ENCODE peak calls at places on chromosomes 13 and 19, in six cellular contexts. K is mammary epithelial cell, D is Panc1, S is NCI-H446 treated with DMSO at 0.1 percent for 48 hours, A is HEK293T, G is nephron progenitor cell. C is an unnamed sample.

GRCh38 chr19:11738746-11739620 is at the start of gene ZNF823:
- DNase-seq in G (peak), D (peak), S (peak), K (peak), A (peak), C (peak)

GRCh38 chr19:55579766-55580621 is 654 bp downstream of the ZNF579 start:
- DNase-seq in S (no peak), A (no peak), G (peak), K (peak), D (no peak), C (peak)

GRCh38 chr19:52786078-52786463 is 520 bp downstream of the ZNF600 start:
- DNase-seq in A (no peak), K (peak), D (no peak), G (peak), S (no peak), C (peak)

GRCh38 chr13:51674276-51674675 is 90.0 kb downstream of the WDFY2 start:
- DNase-seq in K (peak), D (no peak), G (no peak), A (no peak), S (no peak), C (peak)

GRCh38 chr19:10290439-10290875 is 705 bp downstream of the ICAM5 start:
- DNase-seq in A (no peak), G (peak), S (no peak), K (no peak), D (no peak), C (no peak)

GRCh38 chr19:15613338-15613737 is 1.7 kb upstream of the CYP4F8 start:
- DNase-seq in D (no peak), S (no peak), K (no peak), G (no peak), A (no peak), C (no peak)

GRCh38 chr19:48216933-48217332 is 38.8 kb downstream of the CARD8 start:
- DNase-seq in S (no peak), K (no peak), A (no peak), D (no peak), G (no peak), C (no peak)

GRCh38 chr13:102402292-102402691 is 444 bp upstream of the FGF14 start:
- DNase-seq in A (no peak), S (no peak), G (peak), D (no peak), K (no peak), C (peak)

GRCh38 chr19:5006201-5006600 is 37.3 kb downstream of the KDM4B start:
- DNase-seq in A (no peak), S (no peak), D (no peak), K (no peak), G (no peak), C (peak)

GRCh38 chr13:23558675-23559536 is 11.3 kb upstream of the TNFRSF19 start:
- DNase-seq in S (no peak), A (peak), G (no peak), K (peak), D (no peak), C (peak)

GRCh38 chr13:41985788-41986508 is 25.0 kb upstream of the VWA8 start:
- DNase-seq in G (no peak), K (peak), A (no peak), D (no peak), S (no peak), C (peak)

GRCh38 chr19:18233224-18233825 is 7.1 kb upstream of the PDE4C start:
- DNase-seq in A (peak), K (peak), G (peak), D (no peak), S (no peak), C (peak)

GRCh38 chr19:48695743-48696352 is at the start of gene FUT2:
- DNase-seq in D (no peak), S (no peak), G (no peak), A (no peak), K (no peak), C (no peak)

GRCh38 chr13:94784066-94784465 is 71.7 kb upstream of the SOX21 start:
- DNase-seq in D (no peak), K (no peak), G (no peak), A (no peak), S (no peak), C (no peak)

GRCh38 chr19:17686027-17686511 is 2.1 kb downstream of the UNC13A start:
- DNase-seq in S (no peak), D (no peak), K (no peak), A (no peak), G (no peak), C (no peak)

GRCh38 chr19:40802300-40803169 is 3.5 kb downstream of the EGLN2 start:
- DNase-seq in D (no peak), K (no peak), G (no peak), S (no peak), A (no peak), C (no peak)

GRCh38 chr13:50410921-50411712 is 395.9 kb downstream of the KCNRG start:
- DNase-seq in A (peak), D (peak), G (no peak), S (peak), K (peak), C (peak)

GRCh38 chr19:38989066-38989605 is 13.6 kb upstream of the FBXO17 start:
- DNase-seq in G (peak), D (no peak), K (no peak), A (peak), S (no peak), C (peak)

GRCh38 chr19:35556025-35556590 is 7.3 kb downstream of the ATP4A start:
- DNase-seq in D (no peak), K (no peak), A (no peak), S (no peak), G (no peak), C (no peak)

GRCh38 chr13:40283666-40284065 is 382.8 kb downstream of the FOXO1 start:
- DNase-seq in A (no peak), S (no peak), G (no peak), D (no peak), K (peak), C (peak)

GRCh38 chr19:11240008-11240444 is 607 bp downstream of the ANGPTL8 start:
- DNase-seq in S (no peak), G (no peak), D (no peak), K (no peak), A (no peak), C (no peak)

GRCh38 chr19:42366676-42367075 is 23.4 kb downstream of the CNFN start:
- DNase-seq in G (no peak), K (no peak), A (no peak), D (no peak), S (no peak), C (no peak)

GRCh38 chr19:18849838-18850400 is 18.2 kb downstream of the UPF1 start:
- DNase-seq in A (no peak), K (no peak), S (no peak), G (peak), D (no peak), C (no peak)

GRCh38 chr19:39645800-39646411 is 9.8 kb upstream of the LGALS16 start:
- DNase-seq in G (peak), S (no peak), D (no peak), A (no peak), K (no peak), C (peak)

GRCh38 chr13:74129500-74130144 is 4.6 kb downstream of the KLF12 start:
- DNase-seq in G (no peak), A (peak), D (no peak), K (peak), S (no peak), C (no peak)

GRCh38 chr19:42092350-42092749 is 16.4 kb downstream of the ZNF574 start:
- DNase-seq in S (peak), K (peak), G (no peak), A (no peak), D (no peak), C (peak)

GRCh38 chr19:50478901-50479715 is 2.5 kb upstream of the GARIN5A start:
- DNase-seq in K (peak), A (peak), D (no peak), S (no peak), G (no peak), C (no peak)

GRCh38 chr13:30551194-30551593 is 66.5 kb upstream of the USPL1 start:
- DNase-seq in S (no peak), K (peak), A (peak), G (no peak), D (no peak), C (peak)

GRCh38 chr19:51921949-51922348 is 5.3 kb upstream of the ZNF613 start:
- DNase-seq in G (peak), K (no peak), D (no peak), A (no peak), S (no peak), C (no peak)

GRCh38 chr13:19864018-19864338 is 529 bp upstream of the ZMYM5 start:
- DNase-seq in D (no peak), A (peak), S (no peak), G (peak), K (no peak), C (peak)

GRCh38 chr19:19381007-19381926 is 24.2 kb upstream of the GATAD2A start:
- DNase-seq in S (no peak), G (no peak), D (no peak), A (no peak), K (no peak), C (no peak)

C was measured in kidney tubule cell.